ENCODE peak calls at places on chromosome 7, in five cellular contexts. B, F, C, Q and L are unnamed samples.

GRCh38 chr7:99554929-99555328 is 3.0 kb upstream of the FAM200A start:
- DNase-seq in F (no peak), Q (no peak), B (no peak), C (no peak), L (no peak)

GRCh38 chr7:117283371-117283770 is 39.5 kb downstream of the WNT2 start:
- DNase-seq in F (no peak), C (no peak), Q (no peak), B (peak; percentile 3), L (no peak)

GRCh38 chr7:43700059-43700501 is 29.2 kb downstream of the COA1 start:
- DNase-seq in F (peak; percentile 46), Q (no peak), B (peak; percentile 56), C (no peak), L (peak; percentile 69)

GRCh38 chr7:34357068-34357467 is 300.9 kb upstream of the NPSR1 start:
- DNase-seq in B (no peak), Q (no peak), F (no peak), C (no peak), L (no peak)

GRCh38 chr7:74338366-74339108 is 49.3 kb downstream of the CLIP2 start:
- DNase-seq in B (no peak), Q (no peak), F (no peak), C (no peak), L (no peak)

GRCh38 chr7:30112103-30112713 is 22.6 kb upstream of the MTURN start:
- DNase-seq in F (no peak), Q (no peak), C (no peak), B (no peak), L (no peak)

GRCh38 chr7:32477649-32477980 is 12.6 kb downstream of the LSM5 start:
- DNase-seq in F (no peak), Q (no peak), B (no peak), C (no peak), L (no peak)

GRCh38 chr7:87146740-87147386 is 5.4 kb upstream of the DMTF1 start:
- DNase-seq in B (no peak), F (no peak), C (no peak), Q (no peak), L (no peak)

GRCh38 chr7:5491251-5492044 is 67.8 kb upstream of the TNRC18 start:
- DNase-seq in F (no peak), C (no peak), B (no peak), Q (no peak), L (no peak)

GRCh38 chr7:71984348-71984747 is 427.8 kb downstream of the CALN1 start:
- DNase-seq in B (no peak), F (no peak), C (no peak), Q (no peak), L (no peak)

DNA sequence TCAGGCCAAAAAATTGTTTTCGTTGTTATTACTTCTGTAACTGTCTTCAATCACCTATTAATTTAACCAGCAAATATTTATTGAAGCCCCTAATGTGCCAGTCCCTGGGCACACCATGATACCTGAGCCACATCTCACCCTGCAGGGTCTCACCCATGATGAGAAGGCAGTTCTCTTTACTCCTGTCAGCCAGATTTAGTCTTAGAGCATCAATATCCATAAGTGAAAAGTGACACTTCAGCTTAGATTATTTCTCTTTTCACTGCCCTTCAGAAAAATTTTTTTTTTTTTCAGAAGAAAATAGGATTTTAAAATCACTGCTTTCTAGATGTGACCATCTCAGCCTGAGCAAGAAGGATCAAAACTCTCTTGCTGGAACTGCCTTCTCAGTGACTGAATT is 258.6 kb upstream of the NFE2L3 start:
- DNase-seq in Q (no peak), F (no peak), B (no peak), C (no peak), L (no peak)
- H3K4me3 ChIP-seq in Q (no peak overlapping the region), F (peak overlapping the region; percentile 59), B (peak overlapping the region; percentile 45), C (no peak overlapping the region), L (no peak overlapping the region)

GRCh38 chr7:31440511-31440910 is 73.4 kb upstream of the ITPRID1 start:
- DNase-seq in B (no peak), C (no peak), Q (no peak), F (no peak), L (no peak)

GRCh38 chr7:31448649-31449048 is 65.2 kb upstream of the ITPRID1 start:
- DNase-seq in F (no peak), C (no peak), B (no peak), Q (no peak), L (no peak)

GRCh38 chr7:31444196-31444595 is 69.7 kb upstream of the ITPRID1 start:
- DNase-seq in B (no peak), Q (no peak), C (no peak), F (no peak), L (no peak)

GRCh38 chr7:31439165-31439564 is 74.7 kb upstream of the ITPRID1 start:
- DNase-seq in B (no peak), Q (no peak), F (no peak), C (no peak), L (no peak)

DNA sequence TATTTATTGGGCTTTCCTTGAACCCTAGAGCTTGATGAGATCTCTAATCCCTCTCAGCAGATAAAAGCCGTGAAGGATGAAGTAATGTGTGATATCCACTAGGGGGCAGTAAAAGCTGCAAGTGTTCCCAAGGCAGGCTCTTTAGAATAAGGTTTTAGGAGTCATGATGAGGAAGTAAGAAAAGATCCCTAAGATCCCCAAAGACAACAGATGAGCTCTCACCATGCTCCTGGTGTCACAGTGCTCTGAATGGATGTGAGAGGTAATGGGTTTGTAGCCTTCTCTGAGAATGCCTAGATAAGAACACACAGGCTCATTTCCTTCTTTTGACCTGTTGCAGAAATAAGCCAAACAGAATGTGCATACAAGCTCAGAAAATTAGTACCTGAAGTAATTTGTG is 70.4 kb upstream of the ITPRID1 start:
- DNase-seq in Q (peak; percentile 58), F (peak; percentile 26), B (peak; percentile 68), C (no peak), L (peak; percentile 48)
- TF ChIP-seq JUN in Q (no peak), F (no peak), B (no peak), C (no peak), L (no peak)

GRCh38 chr7:150898475-150899011 is 46.2 kb downstream of the AOC1 start:
- DNase-seq in B (peak; percentile 68), Q (peak; percentile 91), F (peak; percentile 16), C (peak; percentile 96), L (peak; percentile 57)
- H3K4me3 ChIP-seq in B (no peak overlapping the region), Q (no peak overlapping the region), F (no peak overlapping the region), C (no peak overlapping the region), L (no peak overlapping the region)

GRCh38 chr7:101390901-101391301 is 28.2 kb downstream of the COL26A1 start:
- DNase-seq in Q (peak; percentile 14), C (no peak), B (no peak), F (peak; percentile 91), L (no peak)
- TF ChIP-seq JUN in Q (no peak), C (no peak), B (no peak), F (no peak), L (no peak)

GRCh38 chr7:1667566-1668485 is 2.3 kb upstream of the ELFN1 start:
- DNase-seq in B (no peak), C (peak; percentile 71), Q (peak; percentile 65), F (no peak), L (no peak)

GRCh38 chr7:1668486-1668931 is 1.6 kb upstream of the ELFN1 start:
- DNase-seq in F (no peak), C (peak; percentile 66), Q (no peak), B (peak; percentile 76), L (no peak)

GRCh38 chr7:1665721-1666250 is 4.3 kb upstream of the ELFN1 start:
- DNase-seq in Q (peak; percentile 66), C (peak; percentile 77), B (peak; percentile 48), F (no peak), L (no peak)

GRCh38 chr7:1666251-1666778 is 3.8 kb upstream of the ELFN1 start:
- DNase-seq in B (peak; percentile 51), C (peak; percentile 59), Q (peak; percentile 38), F (no peak), L (no peak)

GRCh38 chr7:1666779-1667565 is 3.1 kb upstream of the ELFN1 start:
- DNase-seq in Q (no peak), B (peak; percentile 32), C (peak; percentile 58), F (no peak), L (no peak)
- H3K4me3 ChIP-seq in Q (no peak overlapping the region), B (peak overlapping the region; percentile 55), C (peak overlapping the region; percentile 27), F (peak overlapping the region; percentile 27), L (no peak overlapping the region)

DNA sequence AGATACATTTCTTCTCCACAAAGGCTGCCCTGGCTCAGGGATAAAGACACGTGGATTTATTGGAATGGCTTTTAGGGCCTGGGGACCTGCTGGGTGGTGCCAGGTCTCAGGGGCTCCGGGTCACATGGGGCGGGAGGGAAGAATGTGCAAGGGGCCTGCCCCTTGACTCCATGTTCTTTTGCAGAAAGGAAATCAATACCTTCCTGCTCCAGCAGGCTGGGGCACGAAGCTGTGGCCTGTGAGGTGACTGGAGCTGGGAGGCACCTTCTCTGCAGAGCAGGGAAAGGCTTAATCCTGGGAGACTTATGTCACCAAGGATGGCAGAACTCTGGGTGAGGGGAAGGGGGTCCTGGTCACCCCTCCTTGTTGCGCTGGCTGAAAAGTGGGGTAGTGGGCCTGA is 42.3 kb upstream of the GNA12 start:
- DNase-seq in B (no peak), F (no peak), Q (no peak), C (no peak), L (no peak)
- TF ChIP-seq JUN in B (no peak), F (no peak), Q (no peak), C (no peak), L (no peak)

GRCh38 chr7:100720320-100720644 is at the start of gene EPO:
- DNase-seq in B (no peak), Q (peak; percentile 39), C (peak; percentile 52), F (no peak), L (no peak)
- H3K4me3 ChIP-seq in B (peak within 1 kb of the TSS; percentile 40), Q (no peak within 1 kb of the TSS), C (peak within 1 kb of the TSS; percentile 51), F (peak within 1 kb of the TSS; percentile 82), L (no peak within 1 kb of the TSS)

DNA sequence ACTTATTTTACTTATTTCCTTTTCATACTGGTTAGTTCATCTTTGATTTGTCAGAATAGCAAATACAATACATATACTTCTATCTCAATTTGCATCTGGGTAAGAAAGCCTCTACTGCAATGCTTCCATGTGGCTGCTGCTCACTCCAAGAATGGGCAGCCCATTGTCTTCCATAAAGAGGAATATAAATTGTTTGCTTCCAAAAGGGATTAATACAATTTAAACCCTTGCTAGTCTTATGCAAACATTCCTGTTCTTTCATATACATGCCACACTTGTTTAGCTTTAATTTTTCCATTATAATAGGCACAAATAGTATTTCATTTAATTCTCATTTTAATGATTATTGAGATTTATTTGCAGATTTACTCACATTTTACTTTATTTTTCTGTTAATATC is 555.4 kb upstream of the POM121L12 start:
- DNase-seq in F (no peak), C (no peak), B (no peak), Q (no peak), L (no peak)
- TF ChIP-seq JUN in F (no peak), C (no peak), B (no peak), Q (no peak), L (no peak)

GRCh38 chr7:2116086-2116810 is 116.5 kb downstream of the MAD1L1 start:
- DNase-seq in B (no peak), Q (no peak), F (peak; percentile 35), C (no peak), L (no peak)
- H3K4me3 ChIP-seq in B (no peak overlapping the region), Q (no peak overlapping the region), F (no peak overlapping the region), C (no peak overlapping the region), L (no peak overlapping the region)